ENCODE peak calls at places on chromosome 1, in six cellular contexts. Q is aorta; L is PC-9; B is CD4-positive, alpha-beta T cell; S is CD8-positive, alpha-beta memory T cell; P is IMR-90. Z is an unnamed sample.

GRCh38 chr1:35544976-35545375 is 12.2 kb downstream of the KIAA0319L start:
- DNase-seq in Q (no peak), L (no peak), B (peak; percentile 43), S (peak; percentile 36), P (peak; percentile 45), Z (peak; percentile 61)

GRCh38 chr1:26066857-26067256 is 573 bp downstream of the TRIM63 start:
- DNase-seq in Q (no peak), L (no peak), B (no peak), S (no peak), P (no peak), Z (no peak)

GRCh38 chr1:59017501-59018231 is 233.8 kb upstream of the JUN start:
- DNase-seq in Q (no peak), L (no peak), B (no peak), S (no peak), P (peak; percentile 36), Z (no peak)

GRCh38 chr1:33081554-33082305 is 777 bp downstream of the AZIN2 start:
- DNase-seq in Q (no peak), L (no peak), B (no peak), S (peak; percentile 12), P (no peak), Z (no peak)

GRCh38 chr1:151416231-151416630 is 16.9 kb downstream of the PSMB4 start:
- DNase-seq in Q (peak; percentile 49), L (no peak), B (no peak), S (no peak), P (peak; percentile 87), Z (no peak)

GRCh38 chr1:216766633-216767325 is 43.5 kb upstream of the ESRRG start:
- DNase-seq in Q (no peak), L (no peak), B (no peak), S (no peak), P (no peak), Z (no peak)

GRCh38 chr1:204859885-204860284 is 10.8 kb upstream of the NFASC start:
- DNase-seq in Q (no peak), L (no peak), B (no peak), S (no peak), P (no peak), Z (no peak)

GRCh38 chr1:16073490-16074104 is at the start of gene FAM131C:
- DNase-seq in Q (no peak), L (peak; percentile 52), B (peak; percentile 10), S (peak; percentile 24), P (no peak), Z (peak; percentile 41)

GRCh38 chr1:232123775-232124659 is 497.4 kb downstream of the DISC1 start:
- DNase-seq in Q (no peak), L (no peak), B (no peak), S (no peak), P (no peak), Z (peak; percentile 24)

GRCh38 chr1:168585191-168585590 is 8.8 kb downstream of the XCL1 start:
- DNase-seq in Q (no peak), L (no peak), B (no peak), S (no peak), P (peak; percentile 9), Z (no peak)

GRCh38 chr1:185408675-185409270 is 91.7 kb upstream of the IVNS1ABP start:
- DNase-seq in Q (no peak), L (no peak), B (no peak), S (no peak), P (peak; percentile 2), Z (no peak)

GRCh38 chr1:203150511-203151297 is 23.2 kb downstream of the ADORA1 start:
- DNase-seq in Q (no peak), L (no peak), B (no peak), S (no peak), P (no peak), Z (no peak)

GRCh38 chr1:202585591-202585934 is 124.7 kb downstream of the SYT2 start:
- DNase-seq in Q (no peak), L (no peak), B (no peak), S (no peak), P (peak; percentile 47), Z (no peak)

DNA sequence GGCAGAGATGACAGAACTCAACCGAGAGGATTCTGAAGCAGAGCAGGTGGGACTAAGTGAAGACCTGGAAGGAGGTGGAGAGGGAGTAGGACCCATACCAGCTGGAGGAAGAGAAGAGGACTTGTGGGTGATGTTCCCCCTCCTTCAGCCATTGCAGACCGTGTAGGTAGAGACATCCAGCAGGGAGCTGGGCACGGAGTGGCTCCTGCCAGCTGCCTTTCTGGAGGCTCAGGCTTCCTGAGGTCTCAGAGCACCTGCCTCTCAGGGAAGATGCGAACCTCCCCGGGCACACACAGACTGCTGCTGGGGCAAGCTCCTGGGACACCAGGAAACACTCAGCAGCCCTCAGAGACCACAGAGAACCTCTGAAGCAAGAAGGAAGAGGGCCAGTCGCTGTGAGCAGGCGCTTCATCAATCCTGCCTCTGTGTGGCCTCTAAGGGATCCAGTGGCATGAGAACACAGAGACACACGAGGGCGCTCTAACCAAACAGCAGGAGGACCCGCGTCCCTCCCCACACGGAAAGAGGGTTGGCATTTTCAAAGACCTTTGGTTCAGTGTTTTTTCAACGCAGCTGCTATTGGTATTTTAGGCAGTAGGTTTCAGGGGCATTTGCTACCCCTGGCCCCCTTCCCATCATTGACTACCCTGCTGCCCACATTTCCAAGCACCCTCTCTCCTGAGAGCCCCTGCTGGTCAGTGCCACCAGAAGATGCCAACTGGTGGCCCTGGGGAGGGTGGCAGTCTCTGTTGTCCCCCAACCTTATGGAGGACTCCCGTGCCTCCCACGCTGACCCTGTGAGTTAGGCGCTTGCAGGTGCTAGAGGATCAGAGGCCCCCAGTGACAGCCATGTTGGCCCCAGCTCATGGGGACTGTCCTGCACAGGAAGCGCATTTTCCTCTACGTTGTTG is 89.6 kb upstream of the EDN2 start:
- DNase-seq in Q (peak; percentile 86), L (peak; percentile 80), B (peak; percentile 73), S (peak; percentile 60), P (peak; percentile 80), Z (peak; percentile 85)
- H3K27me3 ChIP-seq in Q (no peaks in the 10 kb centered on the region), L (no peaks in the 10 kb centered on the region), B (no peaks in the 10 kb centered on the region), S (no peaks in the 10 kb centered on the region), P (no peaks in the 10 kb centered on the region), Z (no peaks in the 10 kb centered on the region)

DNA sequence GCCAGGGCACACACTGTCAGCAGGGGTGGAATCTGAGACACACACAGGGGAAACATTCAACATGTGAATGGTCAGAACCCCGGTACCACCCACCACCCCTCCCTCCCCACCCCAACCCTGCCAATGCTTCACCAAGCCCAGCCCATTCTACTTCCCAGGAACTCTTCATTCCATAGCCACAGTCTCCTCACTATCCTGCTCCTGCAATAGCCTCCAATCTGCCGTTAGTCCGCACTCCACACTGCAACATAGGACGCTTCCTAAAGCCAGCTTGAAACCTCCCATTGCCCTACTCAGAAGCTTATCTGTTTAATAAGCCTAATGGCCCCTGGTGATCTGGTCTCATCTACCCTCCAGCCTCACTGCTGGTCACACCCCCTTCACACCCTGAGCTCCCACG is 7.5 kb upstream of the RAB3B start:
- DNase-seq in Q (no peak), L (no peak), B (no peak), S (no peak), P (no peak), Z (no peak)
- H3K27me3 ChIP-seq in Q (no peaks in the 10 kb centered on the region), L (no peaks in the 10 kb centered on the region), B (peaks cover 5% of the 10 kb centered on the region), S (peaks cover 3% of the 10 kb centered on the region), P (no peaks in the 10 kb centered on the region), Z (no peaks in the 10 kb centered on the region)

GRCh38 chr1:2880086-2880485 is 78.6 kb upstream of the TTC34 start:
- DNase-seq in Q (no peak), L (no peak), B (no peak), S (no peak), P (no peak), Z (no peak)

GRCh38 chr1:2879591-2879990 is 78.1 kb upstream of the TTC34 start:
- DNase-seq in Q (no peak), L (no peak), B (no peak), S (no peak), P (no peak), Z (no peak)

GRCh38 chr1:2879026-2879425 is 77.5 kb upstream of the TTC34 start:
- DNase-seq in Q (no peak), L (no peak), B (no peak), S (no peak), P (no peak), Z (no peak)

GRCh38 chr1:2881556-2881955 is 80.1 kb upstream of the TTC34 start:
- DNase-seq in Q (no peak), L (no peak), B (no peak), S (no peak), P (no peak), Z (no peak)

GRCh38 chr1:2880812-2881295 is 79.4 kb upstream of the TTC34 start:
- DNase-seq in Q (no peak), L (no peak), B (no peak), S (no peak), P (no peak), Z (no peak)
- H3K27me3 ChIP-seq in Q (no peaks in the 10 kb centered on the region), L (peaks cover 98% of the 10 kb centered on the region), B (no peaks in the 10 kb centered on the region), S (no peaks in the 10 kb centered on the region), P (no peaks in the 10 kb centered on the region), Z (peaks cover 38% of the 10 kb centered on the region)

GRCh38 chr1:80799457-80799856 is 1001.3 kb upstream of the ADGRL2 start:
- DNase-seq in Q (no peak), L (no peak), B (no peak), S (no peak), P (no peak), Z (no peak)
- H3K27me3 ChIP-seq in Q (no peaks in the 10 kb centered on the region), L (no peaks in the 10 kb centered on the region), B (no peaks in the 10 kb centered on the region), S (no peaks in the 10 kb centered on the region), P (no peaks in the 10 kb centered on the region), Z (no peaks in the 10 kb centered on the region)

DNA sequence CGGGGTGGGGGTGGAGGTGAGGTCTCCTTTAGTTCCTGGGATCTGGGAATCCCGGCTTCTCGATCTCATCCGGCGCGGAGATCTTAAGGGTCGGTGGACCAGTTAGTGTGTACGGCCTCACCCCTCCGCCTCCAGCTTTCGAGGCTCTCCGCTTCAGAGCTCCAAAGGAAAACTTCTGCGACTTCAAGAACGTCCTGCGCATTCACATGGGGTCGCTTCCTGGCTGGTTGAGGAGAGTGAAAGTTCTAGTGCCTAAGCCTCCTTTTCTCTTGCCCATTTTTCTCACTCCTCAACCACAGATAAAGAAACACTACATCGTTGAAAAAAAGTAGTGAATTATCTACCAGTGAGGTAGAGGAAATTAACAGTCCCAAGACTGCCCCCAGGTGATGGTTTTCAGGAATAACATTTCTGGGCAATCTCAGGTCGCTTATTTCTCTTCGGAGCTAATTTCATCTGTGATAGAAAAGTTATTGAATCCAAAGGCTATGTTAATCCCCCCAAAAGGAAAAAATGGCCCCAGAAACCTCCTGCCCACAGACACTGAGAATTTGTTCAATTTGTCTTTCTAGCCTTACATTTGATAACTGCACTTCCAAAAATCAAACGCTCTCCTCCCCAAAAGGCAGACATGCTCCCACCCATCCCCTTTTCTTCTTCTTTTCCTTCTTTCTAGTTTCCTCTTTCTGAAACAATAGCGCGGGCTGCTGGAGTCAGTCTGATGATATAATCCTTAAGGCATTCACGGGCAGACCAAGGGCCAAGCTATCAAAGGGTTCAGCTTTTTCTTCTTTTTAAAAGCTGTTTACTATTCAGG is 20.5 kb upstream of the TBX15 start:
- DNase-seq in Q (no peak), L (peak; percentile 20), B (no peak), S (no peak), P (peak; percentile 54), Z (peak; percentile 59)
- H3K27me3 ChIP-seq in Q (no peaks in the 10 kb centered on the region), L (no peaks in the 10 kb centered on the region), B (peaks cover 72% of the 10 kb centered on the region), S (peaks cover 35% of the 10 kb centered on the region), P (peaks cover 58% of the 10 kb centered on the region), Z (peaks cover 2% of the 10 kb centered on the region)

DNA sequence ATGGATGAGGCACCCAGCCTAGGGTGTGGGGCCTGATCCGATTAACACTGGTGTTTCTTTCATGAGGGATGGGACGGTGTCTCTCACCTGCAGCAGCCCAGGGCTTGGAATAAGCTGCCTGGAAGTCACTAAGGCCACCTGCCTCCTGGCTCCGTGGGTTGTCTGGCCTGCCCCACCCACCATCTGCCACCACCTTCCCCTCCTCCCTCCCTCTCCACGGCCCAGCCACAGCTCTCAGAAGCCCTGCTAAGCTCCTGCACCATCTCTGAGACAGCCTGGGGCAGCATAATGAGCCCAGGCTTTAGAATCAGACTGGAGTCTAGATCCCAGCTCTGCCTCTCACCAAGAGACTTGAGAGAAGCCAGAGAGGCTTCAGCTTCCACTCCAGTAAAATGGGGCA is 23.8 kb upstream of the C1QA start:
- DNase-seq in Q (no peak), L (no peak), B (no peak), S (no peak), P (no peak), Z (no peak)
- H3K27me3 ChIP-seq in Q (no peaks in the 10 kb centered on the region), L (peaks cover 74% of the 10 kb centered on the region), B (peaks cover 20% of the 10 kb centered on the region), S (peaks cover 4% of the 10 kb centered on the region), P (peaks cover 36% of the 10 kb centered on the region), Z (peaks cover 16% of the 10 kb centered on the region)